ENCODE peak calls at places on chromosomes 13 and 19, in six cellular contexts. E is ACHN, B is brain microvascular endothelial cell, M is frontal cortex, F is astrocyte, R is mucosa of descending colon. V is an unnamed sample.

GRCh38 chr19:12052571-12053169 is at the start of gene ZNF878:
- DNase-seq in E (no peak), B (peak), M (peak), F (peak), R (peak), V (peak)

GRCh38 chr19:44863990-44864389 is 17.9 kb downstream of the NECTIN2 start:
- DNase-seq in E (no peak), B (no peak), M (no peak), F (no peak), R (no peak), V (no peak)

GRCh38 chr19:6232567-6232966 is 47.2 kb downstream of the MLLT1 start:
- DNase-seq in E (peak), B (peak), M (no peak), F (peak), R (no peak), V (no peak)

GRCh38 chr19:33226550-33227241 is 1.0 kb upstream of the SLC7A10 start:
- DNase-seq in E (no peak), B (no peak), M (no peak), F (no peak), R (no peak), V (no peak)

GRCh38 chr13:75458696-75459422 is 23.1 kb downstream of the TBC1D4 start:
- DNase-seq in E (no peak), B (no peak), M (no peak), F (no peak), R (peak), V (no peak)

GRCh38 chr19:49987159-49987698 is 26.3 kb upstream of the SIGLEC11 start:
- DNase-seq in E (peak), B (peak), M (peak), F (peak), R (peak), V (peak)

GRCh38 chr13:33642374-33643065 is 175.4 kb upstream of the RFC3 start:
- DNase-seq in E (no peak), B (no peak), M (no peak), F (no peak), R (no peak), V (no peak)

GRCh38 chr13:29901714-29902631 is 51.6 kb upstream of the UBL3 start:
- DNase-seq in E (peak), B (peak), M (no peak), F (peak), R (no peak), V (no peak)

GRCh38 chr19:47270408-47270807 is 4.3 kb upstream of the INAFM1 start:
- DNase-seq in E (no peak), B (no peak), M (no peak), F (no peak), R (peak), V (no peak)

GRCh38 chr13:31885994-31886393 is 145.6 kb upstream of the FRY start:
- DNase-seq in E (no peak), B (no peak), M (no peak), F (no peak), R (no peak), V (no peak)

GRCh38 chr19:3179739-3180293 is 1.2 kb downstream of the S1PR4 start:
- DNase-seq in E (no peak), B (no peak), M (no peak), F (no peak), R (no peak), V (peak)

GRCh38 chr19:18566953-18567352 is 4.7 kb upstream of the UBA52 start:
- DNase-seq in E (no peak), B (no peak), M (no peak), F (no peak), R (no peak), V (no peak)

GRCh38 chr19:37313335-37313627 is 57.6 kb upstream of the ZNF527 start:
- DNase-seq in E (no peak), B (no peak), M (no peak), F (no peak), R (no peak), V (no peak)

GRCh38 chr19:28422791-28423650 is 789.9 kb downstream of the UQCRFS1 start:
- DNase-seq in E (no peak), B (no peak), M (no peak), F (no peak), R (no peak), V (no peak)

GRCh38 chr13:35093356-35093755 is 151.3 kb downstream of the NBEA start:
- DNase-seq in E (no peak), B (no peak), M (no peak), F (no peak), R (no peak), V (no peak)

V was measured in OCI-LY7.